ENCODE peak calls at places on chromosome 21, in seven cellular contexts. One of them, this sample, is unnamed.

GRCh38 chr21:43814215-43815106 is 25.1 kb downstream of the RRP1 start:
- DNase-seq in WTC11: no peak
- DNase-seq in HepG2: no peak
- DNase-seq in IMR-90: no peak
- DNase-seq in SK-N-SH: no peak
- DNase-seq in K562: no peak
- DNase-seq in A549: no peak
- DNase-seq in this sample: no peak

GRCh38 chr21:46295996-46296752 is 10.0 kb downstream of the YBEY start:
- DNase-seq in SK-N-SH: no peak
- DNase-seq in A549: no peak
- DNase-seq in K562: peak
- DNase-seq in HepG2: peak
- DNase-seq in IMR-90: peak
- DNase-seq in WTC11: no peak
- DNase-seq in this sample: no peak

GRCh38 chr21:33943293-33943692 is 27.7 kb upstream of the ATP5PO start:
- DNase-seq in A549: no peak
- DNase-seq in HepG2: no peak
- DNase-seq in IMR-90: no peak
- DNase-seq in K562: no peak
- DNase-seq in SK-N-SH: no peak
- DNase-seq in WTC11: no peak
- DNase-seq in this sample: no peak

GRCh38 chr21:43373387-43374227 is 53.3 kb downstream of the SIK1 start:
- DNase-seq in A549: no peak
- DNase-seq in HepG2: no peak
- DNase-seq in SK-N-SH: no peak
- DNase-seq in K562: no peak
- DNase-seq in IMR-90: no peak
- DNase-seq in WTC11: no peak
- DNase-seq in this sample: no peak

GRCh38 chr21:36693144-36694040 is 5.5 kb upstream of the SIM2 start:
- DNase-seq in WTC11: peak
- DNase-seq in K562: no peak
- DNase-seq in SK-N-SH: peak
- DNase-seq in A549: no peak
- DNase-seq in IMR-90: no peak
- DNase-seq in HepG2: no peak
- DNase-seq in this sample: no peak

GRCh38 chr21:17454315-17455027 is 58.4 kb upstream of the CXADR start:
- DNase-seq in WTC11: peak
- DNase-seq in K562: peak
- DNase-seq in IMR-90: peak
- DNase-seq in A549: peak
- DNase-seq in HepG2: peak
- DNase-seq in SK-N-SH: peak
- DNase-seq in this sample: no peak

GRCh38 chr21:18522181-18522771 is 118.7 kb upstream of the TMPRSS15 start:
- DNase-seq in SK-N-SH: no peak
- DNase-seq in A549: no peak
- DNase-seq in HepG2: no peak
- DNase-seq in WTC11: no peak
- DNase-seq in K562: no peak
- DNase-seq in IMR-90: no peak
- DNase-seq in this sample: no peak

GRCh38 chr21:31530918-31531705 is 128.4 kb upstream of the SOD1 start:
- DNase-seq in IMR-90: no peak
- DNase-seq in WTC11: no peak
- DNase-seq in A549: no peak
- DNase-seq in SK-N-SH: peak
- DNase-seq in HepG2: no peak
- DNase-seq in K562: no peak
- DNase-seq in this sample: no peak

GRCh38 chr21:45329261-45330074 is 41.8 kb upstream of the POFUT2 start:
- DNase-seq in A549: peak
- DNase-seq in IMR-90: no peak
- DNase-seq in HepG2: no peak
- DNase-seq in SK-N-SH: no peak
- DNase-seq in WTC11: no peak
- DNase-seq in K562: no peak
- DNase-seq in this sample: no peak

GRCh38 chr21:15616864-15617574 is 112.8 kb upstream of the USP25 start:
- DNase-seq in A549: no peak
- DNase-seq in WTC11: no peak
- DNase-seq in HepG2: no peak
- DNase-seq in K562: no peak
- DNase-seq in IMR-90: peak
- DNase-seq in SK-N-SH: no peak
- DNase-seq in this sample: no peak

GRCh38 chr21:46667735-46668380 is 32.4 kb downstream of the PRMT2 start:
- DNase-seq in K562: no peak
- DNase-seq in HepG2: peak
- DNase-seq in WTC11: peak
- DNase-seq in A549: no peak
- DNase-seq in SK-N-SH: peak
- DNase-seq in IMR-90: peak
- DNase-seq in this sample: no peak

GRCh38 chr21:28154121-28154520 is 838.6 kb downstream of the LTN1 start:
- DNase-seq in HepG2: no peak
- DNase-seq in A549: no peak
- DNase-seq in WTC11: no peak
- DNase-seq in SK-N-SH: no peak
- DNase-seq in K562: no peak
- DNase-seq in IMR-90: peak
- DNase-seq in this sample: no peak

GRCh38 chr21:44914176-44914874 is 6.4 kb downstream of the ITGB2 start:
- DNase-seq in IMR-90: no peak
- DNase-seq in WTC11: no peak
- DNase-seq in HepG2: peak
- DNase-seq in A549: no peak
- DNase-seq in K562: no peak
- DNase-seq in SK-N-SH: no peak
- DNase-seq in this sample: no peak

DNA sequence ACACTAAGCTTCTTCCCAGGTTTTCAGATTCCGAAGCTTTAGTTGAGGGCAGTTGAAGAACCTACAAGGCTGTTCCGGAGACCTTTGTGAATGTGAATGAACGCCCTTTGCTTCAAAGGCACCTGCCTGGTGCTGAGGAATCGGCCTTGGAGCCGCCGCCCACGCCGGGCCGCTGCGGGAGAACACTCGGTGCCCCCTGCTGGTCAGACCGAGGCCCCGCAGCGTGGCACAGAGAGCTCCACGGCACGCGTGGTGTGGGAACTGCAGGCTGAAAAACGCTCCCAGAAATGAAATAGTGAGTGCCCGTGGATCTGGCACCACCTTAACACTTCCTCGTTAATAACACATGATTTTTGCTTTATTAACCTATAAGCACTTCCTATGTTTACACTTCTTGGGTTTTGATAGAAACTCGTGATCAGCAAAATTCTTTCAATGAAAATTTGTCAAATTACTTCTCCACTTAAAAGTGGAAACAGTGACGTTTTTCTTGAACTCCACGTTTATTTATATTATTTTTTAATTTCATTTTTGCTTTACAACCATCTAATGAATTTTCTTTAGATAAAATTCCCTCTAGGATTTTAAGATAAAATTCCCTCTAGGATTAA is 460.6 kb downstream of the DSCAM start:
- DNase-seq in K562: peak
- DNase-seq in A549: peak
- DNase-seq in HepG2: no peak
- DNase-seq in SK-N-SH: peak
- DNase-seq in WTC11: peak
- DNase-seq in IMR-90: no peak
- DNase-seq in this sample: no peak
- TF ChIP-seq USF2 in K562: no peak
- TF ChIP-seq USF2 in A549: no peak
- TF ChIP-seq USF2 in HepG2: no peak
- TF ChIP-seq USF2 in SK-N-SH: no peak
- TF ChIP-seq USF2 in WTC11: no peak
- TF ChIP-seq USF2 in IMR-90: no peak
- TF ChIP-seq USF2 in this sample: no peak

GRCh38 chr21:41815652-41816582 is 49.1 kb upstream of the RIPK4 start:
- DNase-seq in IMR-90: no peak
- DNase-seq in A549: no peak
- DNase-seq in SK-N-SH: no peak
- DNase-seq in WTC11: no peak
- DNase-seq in K562: no peak
- DNase-seq in HepG2: no peak
- DNase-seq in this sample: no peak
- TF ChIP-seq USF2 in IMR-90: no peak
- TF ChIP-seq USF2 in A549: no peak
- TF ChIP-seq USF2 in SK-N-SH: no peak
- TF ChIP-seq USF2 in WTC11: no peak
- TF ChIP-seq USF2 in K562: no peak
- TF ChIP-seq USF2 in HepG2: no peak
- TF ChIP-seq USF2 in this sample: no peak

DNA sequence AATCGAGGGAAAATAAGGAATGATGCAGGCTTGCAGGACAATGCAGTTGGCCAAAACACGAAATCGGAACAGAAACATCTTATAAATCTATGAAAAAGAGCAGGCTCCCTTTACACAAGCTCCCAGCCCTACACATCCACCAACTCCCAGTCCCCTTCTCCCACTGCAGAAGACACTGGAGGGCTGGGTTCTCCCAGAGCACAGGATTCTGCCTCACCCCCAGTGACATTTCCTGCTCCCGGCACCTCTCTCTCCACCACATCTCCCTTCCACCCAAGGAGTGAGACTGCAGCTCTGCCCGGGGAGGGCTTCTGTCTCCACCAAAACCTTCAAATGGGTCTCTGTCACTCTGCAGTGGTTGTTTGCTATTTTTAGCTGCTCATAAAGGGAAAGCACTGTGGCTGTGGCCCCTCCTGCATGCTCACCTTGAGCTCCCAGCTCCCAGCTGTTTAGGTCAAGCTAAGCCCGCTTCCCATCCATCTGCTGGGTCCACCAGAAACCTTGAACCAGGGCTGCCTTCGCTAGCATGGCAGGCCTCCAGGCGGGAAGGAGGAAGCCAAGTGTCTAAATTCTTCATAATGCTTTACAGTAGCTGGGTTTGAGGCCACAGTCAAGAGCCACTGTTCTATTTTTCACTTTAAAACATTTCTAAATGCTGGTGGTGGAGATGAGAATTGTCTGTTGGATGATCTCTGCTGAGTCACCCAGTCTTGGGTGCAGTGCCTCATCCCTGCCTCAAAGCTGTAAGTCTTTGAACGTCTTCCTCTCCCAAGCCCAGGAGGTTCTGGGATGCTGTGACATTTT is 3.3 kb upstream of the C2CD2 start:
- DNase-seq in IMR-90: peak
- DNase-seq in SK-N-SH: no peak
- DNase-seq in WTC11: no peak
- DNase-seq in A549: no peak
- DNase-seq in HepG2: no peak
- DNase-seq in K562: peak
- DNase-seq in this sample: no peak
- TF ChIP-seq USF2 in IMR-90: no peak
- TF ChIP-seq USF2 in SK-N-SH: no peak
- TF ChIP-seq USF2 in WTC11: no peak
- TF ChIP-seq USF2 in A549: no peak
- TF ChIP-seq USF2 in HepG2: no peak
- TF ChIP-seq USF2 in K562: no peak
- TF ChIP-seq USF2 in this sample: no peak

DNA sequence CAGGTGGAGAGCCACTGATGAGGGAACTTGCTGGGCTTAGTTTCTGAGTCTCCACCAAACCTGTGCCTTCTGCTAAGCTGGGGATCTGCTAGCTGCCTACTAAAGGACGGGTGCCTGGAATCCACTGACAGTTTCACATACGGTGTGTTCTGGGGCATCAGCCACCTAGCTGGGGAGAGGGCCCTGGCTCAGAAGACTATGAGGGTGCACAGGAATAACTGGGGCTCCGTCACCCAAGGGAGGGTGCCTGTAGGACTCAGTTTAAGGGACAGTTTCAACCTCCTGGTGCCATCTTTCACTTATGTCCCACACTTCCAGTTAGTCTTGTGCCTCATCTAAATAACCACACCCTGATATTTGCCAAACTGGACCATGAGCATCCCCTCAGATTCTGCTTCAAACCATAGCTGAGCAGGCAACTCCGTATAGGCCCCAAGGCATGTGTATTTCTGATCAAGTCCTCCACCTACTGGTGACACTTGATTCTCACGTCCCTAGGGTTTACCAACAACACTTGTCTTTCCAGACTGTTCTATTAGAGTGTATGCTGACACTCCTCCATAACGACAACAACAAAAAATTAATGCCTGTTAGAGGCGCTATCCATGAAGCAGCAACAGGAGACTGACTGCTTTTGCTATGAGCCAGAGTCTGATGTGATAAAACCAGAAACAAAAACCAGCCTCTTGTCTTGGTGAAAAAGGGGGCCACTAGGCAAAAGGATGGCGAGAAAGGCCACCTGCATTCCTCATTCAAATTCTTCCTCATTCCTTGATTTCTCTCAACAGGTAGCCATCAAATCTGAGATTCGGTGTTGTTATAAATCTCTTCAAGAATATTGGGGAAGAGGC is 55.0 kb upstream of the PAXBP1 start:
- DNase-seq in A549: peak
- DNase-seq in SK-N-SH: peak
- DNase-seq in HepG2: peak
- DNase-seq in IMR-90: peak
- DNase-seq in WTC11: peak
- DNase-seq in K562: peak
- DNase-seq in this sample: peak
- TF ChIP-seq USF2 in A549: no peak
- TF ChIP-seq USF2 in SK-N-SH: no peak
- TF ChIP-seq USF2 in HepG2: no peak
- TF ChIP-seq USF2 in IMR-90: no peak
- TF ChIP-seq USF2 in WTC11: no peak
- TF ChIP-seq USF2 in K562: no peak
- TF ChIP-seq USF2 in this sample: no peak

DNA sequence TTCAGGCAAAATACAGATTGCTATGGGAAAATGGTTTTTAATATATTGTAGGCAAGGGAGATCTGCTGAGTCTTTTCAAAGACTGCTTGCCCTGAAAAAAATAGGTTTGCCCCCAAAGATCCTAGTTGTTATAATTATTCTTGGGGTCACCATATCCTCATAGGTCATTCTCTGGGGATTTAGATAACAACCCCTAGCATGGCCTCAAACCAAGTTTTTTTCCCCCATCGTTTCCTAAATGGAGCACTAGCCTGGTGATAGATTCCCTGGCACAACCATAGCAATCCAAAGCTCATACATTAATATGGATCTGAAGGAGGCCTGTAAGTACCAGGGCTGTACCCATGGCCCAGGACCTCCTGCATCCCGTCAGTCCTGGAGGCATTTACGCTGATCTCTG is 315.2 kb downstream of the BACH1 start:
- DNase-seq in HepG2: no peak
- DNase-seq in SK-N-SH: no peak
- DNase-seq in IMR-90: no peak
- DNase-seq in A549: no peak
- DNase-seq in WTC11: no peak
- DNase-seq in K562: peak
- DNase-seq in this sample: no peak
- TF ChIP-seq USF2 in HepG2: no peak
- TF ChIP-seq USF2 in SK-N-SH: no peak
- TF ChIP-seq USF2 in IMR-90: no peak
- TF ChIP-seq USF2 in A549: no peak
- TF ChIP-seq USF2 in WTC11: no peak
- TF ChIP-seq USF2 in K562: no peak
- TF ChIP-seq USF2 in this sample: no peak

This sample was measured in GM12878.